ENCODE peak calls at places on chromosomes 16 and 17, in nine cellular contexts. U, S, A, E, Y, C, K, R and J are unnamed samples. For H3K36me3, the result is how much of the 10 kb centered on the place peaks cover.

GRCh38 chr17:46089389-46089965 is 90.4 kb downstream of the STH start:
- DNase-seq in U (no peak), S (no peak), A (no peak), E (no peak), Y (no peak), C (no peak), K (no peak), R (no peak), J (no peak)

GRCh38 chr17:64455993-64456885 is 7.3 kb downstream of the MILR1 start:
- DNase-seq in U (no peak), S (no peak), A (no peak), E (no peak), Y (no peak), C (no peak), K (peak), R (no peak), J (no peak)

GRCh38 chr16:12132290-12132689 is 155.8 kb downstream of the SNX29 start:
- DNase-seq in U (peak), S (no peak), A (no peak), E (peak), Y (no peak), C (no peak), K (no peak), R (no peak), J (no peak)

GRCh38 chr16:54425681-54426549 is 139.3 kb upstream of the IRX3 start:
- DNase-seq in U (no peak), S (no peak), A (no peak), E (no peak), Y (no peak), C (no peak), K (no peak), R (no peak), J (no peak)

GRCh38 chr16:719815-720506 is 985 bp upstream of the ANTKMT start:
- DNase-seq in U (no peak), S (no peak), A (no peak), E (peak), Y (no peak), C (peak), K (peak), R (no peak), J (no peak)

GRCh38 chr16:14151256-14152030 is 80.3 kb downstream of the MRTFB start:
- DNase-seq in U (no peak), S (peak), A (no peak), E (no peak), Y (no peak), C (no peak), K (no peak), R (no peak), J (no peak)

GRCh38 chr17:42354956-42355843 is 33.0 kb downstream of the STAT3 start:
- DNase-seq in U (peak), S (no peak), A (no peak), E (no peak), Y (no peak), C (no peak), K (no peak), R (no peak), J (no peak)

GRCh38 chr17:32876414-32877163 is at the start of gene MYO1D:
- DNase-seq in U (no peak), S (peak), A (peak), E (peak), Y (peak), C (peak), K (peak), R (peak), J (peak)

GRCh38 chr16:11413907-11414595 is 68.8 kb downstream of the RMI2 start:
- DNase-seq in U (no peak), S (no peak), A (no peak), E (no peak), Y (no peak), C (no peak), K (no peak), R (peak), J (no peak)

GRCh38 chr16:53745753-53746258 is 41.9 kb downstream of the FTO start:
- DNase-seq in U (peak), S (no peak), A (no peak), E (peak), Y (no peak), C (no peak), K (no peak), R (peak), J (no peak)

GRCh38 chr16:24853169-24853824 is 7.5 kb downstream of the SLC5A11 start:
- DNase-seq in U (peak), S (no peak), A (no peak), E (peak), Y (peak), C (no peak), K (no peak), R (no peak), J (no peak)

GRCh38 chr17:16381496-16381820 is 567 bp downstream of the UBB start:
- DNase-seq in U (peak), S (no peak), A (no peak), E (peak), Y (no peak), C (no peak), K (no peak), R (no peak), J (no peak)

GRCh38 chr17:45791935-45792334 is 7.8 kb downstream of the CRHR1 start:
- DNase-seq in U (no peak), S (no peak), A (no peak), E (peak), Y (no peak), C (peak), K (no peak), R (peak), J (no peak)

GRCh38 chr16:67594956-67595355 is 32.6 kb downstream of the CTCF start:
- DNase-seq in U (peak), S (no peak), A (no peak), E (peak), Y (no peak), C (no peak), K (no peak), R (no peak), J (no peak)

GRCh38 chr17:5120036-5120435 is 4.2 kb downstream of the USP6 start:
- DNase-seq in U (no peak), S (no peak), A (no peak), E (no peak), Y (no peak), C (no peak), K (no peak), R (no peak), J (peak)

GRCh38 chr17:59737324-59737723 is 29.9 kb downstream of the VMP1 start:
- DNase-seq in U (no peak), S (no peak), A (no peak), E (no peak), Y (no peak), C (no peak), K (no peak), R (no peak), J (no peak)

GRCh38 chr16:30024451-30024850 is 1.5 kb downstream of the C16orf92 start:
- DNase-seq in U (no peak), S (no peak), A (no peak), E (no peak), Y (no peak), C (no peak), K (no peak), R (no peak), J (no peak)

GRCh38 chr17:12977008-12977751 is 40.6 kb downstream of the ELAC2 start:
- DNase-seq in U (peak), S (no peak), A (no peak), E (peak), Y (no peak), C (no peak), K (no peak), R (peak), J (no peak)

GRCh38 chr16:55369151-55369550 is 45.1 kb downstream of the IRX6 start:
- DNase-seq in U (no peak), S (no peak), A (no peak), E (no peak), Y (no peak), C (no peak), K (no peak), R (no peak), J (no peak)

GRCh38 chr17:13393841-13394710 is 207.7 kb downstream of the HS3ST3A1 start:
- DNase-seq in U (peak), S (no peak), A (no peak), E (peak), Y (no peak), C (no peak), K (no peak), R (no peak), J (no peak)

GRCh38 chr16:81831722-81832126 is 52.6 kb downstream of the PLCG2 start:
- DNase-seq in U (peak), S (peak), A (peak), E (no peak), Y (peak), C (peak), K (peak), R (peak), J (peak)

GRCh38 chr17:69608114-69608513 is 193.6 kb downstream of the MAP2K6 start:
- DNase-seq in U (no peak), S (no peak), A (no peak), E (no peak), Y (no peak), C (no peak), K (no peak), R (no peak), J (no peak)

GRCh38 chr17:65057520-65058075 is 1.1 kb upstream of the GNA13 start:
- DNase-seq in U (no peak), S (peak), A (no peak), E (peak), Y (no peak), C (peak), K (no peak), R (no peak), J (peak)

GRCh38 chr17:37450090-37450489 is 39.6 kb upstream of the DUSP14 start:
- DNase-seq in U (no peak), S (no peak), A (no peak), E (peak), Y (no peak), C (no peak), K (no peak), R (no peak), J (no peak)
- H3K36me3 ChIP-seq in U (under half), S (under half), A (under half), E (under half), Y (under half), C (under half), K (half or more), R (under half), J (under half)

DNA sequence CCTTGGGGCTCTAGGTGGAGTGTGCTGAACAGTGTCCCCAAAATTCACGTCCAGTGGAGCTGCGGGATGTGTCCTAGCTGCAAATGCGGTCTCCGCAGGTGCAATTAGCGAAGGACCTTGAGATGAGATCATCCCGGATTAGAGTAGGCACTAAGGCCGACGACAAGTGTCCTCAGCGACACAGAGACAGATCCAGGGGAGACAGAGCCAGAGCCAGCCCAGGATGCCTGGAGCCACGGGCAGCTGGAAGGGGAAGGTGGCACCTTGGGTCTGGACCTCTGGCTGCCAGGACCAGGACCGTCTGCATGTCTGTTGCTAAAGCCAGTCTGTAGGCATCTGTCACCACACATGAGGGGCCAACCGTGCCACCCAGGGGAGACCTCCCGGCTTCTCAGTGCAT is 24.5 kb downstream of the SLC7A5 start:
- DNase-seq in U (no peak), S (no peak), A (no peak), E (no peak), Y (no peak), C (no peak), K (no peak), R (no peak), J (no peak)
- H3K36me3 ChIP-seq in U (under half), S (under half), A (under half), E (half or more), Y (under half), C (under half), K (half or more), R (under half), J (under half)

DNA sequence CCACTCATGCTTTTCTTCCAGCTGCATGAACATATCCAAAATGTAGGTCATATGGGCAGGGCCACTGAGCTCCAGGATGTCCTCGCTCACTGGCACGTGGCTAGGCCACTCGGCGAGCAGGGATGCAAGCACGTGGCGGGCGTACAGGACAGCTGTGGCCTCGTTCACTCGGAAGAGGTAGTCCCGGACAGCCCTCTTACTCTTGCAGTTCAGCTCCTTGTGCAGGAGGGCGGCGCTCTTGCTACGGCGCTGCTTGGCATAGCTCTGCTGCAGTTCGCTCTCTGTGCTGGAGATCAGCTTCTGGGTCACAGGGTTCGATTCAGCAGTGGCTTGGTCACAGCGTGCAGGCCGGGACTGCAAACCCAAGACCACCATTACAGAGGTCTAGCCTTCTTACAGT is 53.1 kb upstream of the ATP2A3 start:
- DNase-seq in U (no peak), S (no peak), A (no peak), E (no peak), Y (no peak), C (no peak), K (no peak), R (no peak), J (no peak)
- H3K36me3 ChIP-seq in U (under half), S (half or more), A (under half), E (under half), Y (half or more), C (under half), K (half or more), R (under half), J (under half)

GRCh38 chr17:82619211-82619610 is 29.0 kb downstream of the WDR45B start:
- DNase-seq in U (no peak), S (no peak), A (no peak), E (no peak), Y (no peak), C (no peak), K (no peak), R (no peak), J (no peak)
- H3K36me3 ChIP-seq in U (under half), S (half or more), A (under half), E (under half), Y (half or more), C (under half), K (half or more), R (under half), J (under half)

DNA sequence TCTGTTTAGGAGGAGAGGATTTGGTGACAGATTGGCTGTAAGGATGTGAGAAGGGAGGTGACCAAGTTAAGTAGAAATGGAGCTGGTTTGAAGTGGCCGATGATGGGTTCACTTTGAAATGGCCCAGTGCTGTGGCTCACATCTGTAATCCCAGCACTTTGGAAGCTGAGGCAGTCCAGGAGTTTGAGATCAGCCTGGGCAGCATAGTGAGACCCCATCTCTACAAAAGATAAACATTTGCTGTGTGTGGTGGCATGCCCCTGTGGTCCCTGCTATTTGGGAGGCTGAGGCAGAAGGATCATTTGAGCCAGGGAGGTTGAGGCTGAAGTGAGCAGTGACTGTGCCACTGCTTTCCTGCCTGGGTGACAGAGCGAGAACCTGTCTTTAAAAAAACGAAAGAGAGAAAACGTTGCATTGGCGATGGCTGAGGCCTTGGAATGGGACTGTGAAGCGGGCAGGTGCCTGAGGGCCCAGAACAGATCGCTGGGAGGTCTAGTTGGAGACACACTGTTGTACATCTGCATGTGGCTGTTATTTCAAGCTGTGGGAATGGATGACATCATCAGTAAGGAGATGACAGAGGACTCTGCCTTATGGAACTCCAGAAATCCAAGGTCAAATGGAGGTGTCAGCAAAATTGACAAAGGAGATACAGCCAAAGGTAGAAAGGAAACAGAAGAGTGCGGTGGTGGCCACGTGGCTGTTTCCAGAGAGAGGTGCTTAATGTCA is 5.5 kb downstream of the COG1 start:
- DNase-seq in U (no peak), S (no peak), A (no peak), E (no peak), Y (peak), C (no peak), K (no peak), R (no peak), J (no peak)
- H3K36me3 ChIP-seq in U (under half), S (under half), A (under half), E (under half), Y (half or more), C (under half), K (half or more), R (under half), J (under half)

DNA sequence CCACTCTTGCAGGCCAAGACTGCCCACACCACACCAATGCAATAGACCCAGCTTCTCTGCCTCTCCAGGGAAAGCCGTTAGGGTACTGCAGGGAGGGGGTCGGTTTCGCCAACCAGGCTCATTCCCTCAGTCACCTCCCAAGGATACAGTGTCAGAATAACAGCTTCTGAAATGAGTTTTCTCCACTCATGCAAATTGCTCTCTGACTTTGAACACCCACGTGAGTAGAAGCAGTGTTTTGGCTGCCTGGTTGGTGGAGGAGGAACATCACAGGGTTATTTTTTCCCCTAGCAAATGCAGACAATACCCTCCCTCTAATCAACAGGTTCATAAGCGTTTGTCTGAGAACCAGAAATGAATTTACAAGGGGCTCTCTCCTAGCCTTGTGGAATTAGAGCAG is 229.6 kb downstream of the MSI2 start:
- DNase-seq in U (no peak), S (no peak), A (no peak), E (no peak), Y (no peak), C (no peak), K (no peak), R (no peak), J (no peak)
- H3K36me3 ChIP-seq in U (under half), S (under half), A (under half), E (under half), Y (under half), C (under half), K (under half), R (under half), J (under half)

GRCh38 chr17:58004060-58004459 is 3.0 kb downstream of the SRSF1 start:
- DNase-seq in U (no peak), S (no peak), A (no peak), E (no peak), Y (no peak), C (no peak), K (no peak), R (no peak), J (no peak)
- H3K36me3 ChIP-seq in U (under half), S (under half), A (under half), E (under half), Y (half or more), C (under half), K (half or more), R (under half), J (under half)

GRCh38 chr17:73646409-73647305 is 2.4 kb upstream of the SDK2 start:
- DNase-seq in U (no peak), S (no peak), A (no peak), E (no peak), Y (no peak), C (no peak), K (peak), R (peak), J (no peak)
- H3K36me3 ChIP-seq in U (under half), S (under half), A (under half), E (under half), Y (under half), C (under half), K (under half), R (under half), J (under half)

GRCh38 chr16:65574311-65574966 is 452.6 kb upstream of the CDH11 start:
- DNase-seq in U (no peak), S (no peak), A (no peak), E (no peak), Y (no peak), C (no peak), K (no peak), R (no peak), J (no peak)
- H3K36me3 ChIP-seq in U (under half), S (under half), A (under half), E (under half), Y (under half), C (under half), K (under half), R (under half), J (under half)